ENCODE peak calls at places on chromosomes 4 and X, in seven cellular contexts. One of them, this sample, is unnamed.

GRCh38 chr4:182246401-182247205 is 3.4 kb downstream of the TENM3 start:
- DNase-seq in stimulated activated CD4-positive, alpha-beta T cell treated with anti-CD3 and anti-CD28 coated beads, Interleukin-2, amount 100 ng/mL, for 24 hours: no peak
- DNase-seq in hepatocyte: peak
- DNase-seq in tibial artery: no peak
- DNase-seq in EH: peak
- DNase-seq in fibroblast of lung: peak
- DNase-seq in NCI-H1105 treated with DMSO at 0.1 percent for 48 hours: no peak
- DNase-seq in this sample: no peak

GRCh38 chr4:181030961-181031360 is 1212.2 kb upstream of the TENM3 start:
- DNase-seq in stimulated activated CD4-positive, alpha-beta T cell treated with anti-CD3 and anti-CD28 coated beads, Interleukin-2, amount 100 ng/mL, for 24 hours: no peak
- DNase-seq in hepatocyte: no peak
- DNase-seq in tibial artery: no peak
- DNase-seq in EH: peak
- DNase-seq in fibroblast of lung: peak
- DNase-seq in NCI-H1105 treated with DMSO at 0.1 percent for 48 hours: no peak
- DNase-seq in this sample: no peak

GRCh38 chr4:156948133-156948532 is 23.5 kb downstream of the PDGFC start:
- DNase-seq in stimulated activated CD4-positive, alpha-beta T cell treated with anti-CD3 and anti-CD28 coated beads, Interleukin-2, amount 100 ng/mL, for 24 hours: no peak
- DNase-seq in hepatocyte: no peak
- DNase-seq in tibial artery: no peak
- DNase-seq in EH: no peak
- DNase-seq in fibroblast of lung: peak
- DNase-seq in NCI-H1105 treated with DMSO at 0.1 percent for 48 hours: no peak
- DNase-seq in this sample: no peak

GRCh38 chr4:120446051-120446567 is 379.5 kb upstream of the MAD2L1 start:
- DNase-seq in stimulated activated CD4-positive, alpha-beta T cell treated with anti-CD3 and anti-CD28 coated beads, Interleukin-2, amount 100 ng/mL, for 24 hours: no peak
- DNase-seq in hepatocyte: no peak
- DNase-seq in tibial artery: no peak
- DNase-seq in EH: no peak
- DNase-seq in fibroblast of lung: no peak
- DNase-seq in NCI-H1105 treated with DMSO at 0.1 percent for 48 hours: no peak
- DNase-seq in this sample: no peak

GRCh38 chrX:111375747-111376146 is 36.2 kb downstream of the DCX start:
- DNase-seq in stimulated activated CD4-positive, alpha-beta T cell treated with anti-CD3 and anti-CD28 coated beads, Interleukin-2, amount 100 ng/mL, for 24 hours: no peak
- DNase-seq in hepatocyte: peak
- DNase-seq in tibial artery: no peak
- DNase-seq in EH: no peak
- DNase-seq in fibroblast of lung: peak
- DNase-seq in NCI-H1105 treated with DMSO at 0.1 percent for 48 hours: no peak
- DNase-seq in this sample: peak

GRCh38 chr4:25172964-25173917 is 13.0 kb upstream of the SEPSECS start:
- DNase-seq in stimulated activated CD4-positive, alpha-beta T cell treated with anti-CD3 and anti-CD28 coated beads, Interleukin-2, amount 100 ng/mL, for 24 hours: no peak
- DNase-seq in hepatocyte: peak
- DNase-seq in tibial artery: peak
- DNase-seq in EH: peak
- DNase-seq in fibroblast of lung: peak
- DNase-seq in NCI-H1105 treated with DMSO at 0.1 percent for 48 hours: no peak
- DNase-seq in this sample: no peak

GRCh38 chr4:125317526-125317880 is 2.7 kb downstream of the FAT4 start:
- DNase-seq in stimulated activated CD4-positive, alpha-beta T cell treated with anti-CD3 and anti-CD28 coated beads, Interleukin-2, amount 100 ng/mL, for 24 hours: no peak
- DNase-seq in hepatocyte: peak
- DNase-seq in tibial artery: no peak
- DNase-seq in EH: peak
- DNase-seq in fibroblast of lung: peak
- DNase-seq in NCI-H1105 treated with DMSO at 0.1 percent for 48 hours: no peak
- DNase-seq in this sample: no peak

GRCh38 chr4:86594559-86595425 is 677 bp downstream of the PTPN13 start:
- DNase-seq in stimulated activated CD4-positive, alpha-beta T cell treated with anti-CD3 and anti-CD28 coated beads, Interleukin-2, amount 100 ng/mL, for 24 hours: peak
- DNase-seq in hepatocyte: peak
- DNase-seq in tibial artery: peak
- DNase-seq in EH: peak
- DNase-seq in fibroblast of lung: peak
- DNase-seq in NCI-H1105 treated with DMSO at 0.1 percent for 48 hours: peak
- DNase-seq in this sample: peak

GRCh38 chr4:8617486-8618040 is 25.0 kb downstream of the CPZ start:
- DNase-seq in stimulated activated CD4-positive, alpha-beta T cell treated with anti-CD3 and anti-CD28 coated beads, Interleukin-2, amount 100 ng/mL, for 24 hours: no peak
- DNase-seq in hepatocyte: no peak
- DNase-seq in tibial artery: no peak
- DNase-seq in EH: no peak
- DNase-seq in fibroblast of lung: no peak
- DNase-seq in NCI-H1105 treated with DMSO at 0.1 percent for 48 hours: no peak
- DNase-seq in this sample: no peak

This sample was measured in HT-29.